ENCODE peak calls at places on chromosomes 1 and 21, in eight cellular contexts. E is brain microvascular endothelial cell; S is ovary; U is psoas muscle; W is Jurkat, Clone E6-1; X is CD8-positive, alpha-beta memory T cell; C is breast epithelium; D is foreskin fibroblast. Y is an unnamed sample.

GRCh38 chr1:35642472-35642955 is 1.2 kb upstream of the PSMB2 start:
- DNase-seq in D (peak), W (no peak), U (no peak), S (peak), X (no peak), C (no peak), E (peak), Y (no peak)

GRCh38 chr1:21284206-21285137 is 5.8 kb downstream of the ECE1 start:
- DNase-seq in U (no peak), C (no peak), D (no peak), X (no peak), E (no peak), S (no peak), W (no peak), Y (no peak)

GRCh38 chr1:74425669-74426068 is 86.7 kb downstream of the LRRC53 start:
- DNase-seq in E (peak), W (no peak), U (no peak), D (no peak), X (no peak), S (no peak), C (no peak), Y (no peak)

GRCh38 chr1:172999349-172999748 is 51.4 kb downstream of the TNFSF18 start:
- DNase-seq in X (no peak), U (no peak), E (no peak), D (no peak), C (no peak), W (no peak), S (no peak), Y (no peak)

GRCh38 chr1:201941420-201942128 is 4.8 kb downstream of the LMOD1 start:
- DNase-seq in X (no peak), C (no peak), D (no peak), W (no peak), E (no peak), S (peak), U (no peak), Y (peak)

GRCh38 chr1:109115685-109116084 is 1.8 kb downstream of the ELAPOR1 start:
- DNase-seq in X (no peak), D (no peak), C (no peak), S (no peak), W (no peak), E (no peak), U (no peak), Y (no peak)

GRCh38 chr1:22952694-22953391 is 19.8 kb downstream of the LACTBL1 start:
- DNase-seq in X (no peak), D (peak), C (peak), W (no peak), S (no peak), E (no peak), U (no peak), Y (peak)

GRCh38 chr1:1179339-1179982 is 5.8 kb downstream of the TTLL10 start:
- DNase-seq in W (no peak), C (no peak), E (no peak), D (no peak), U (peak), S (peak), X (peak), Y (no peak)

GRCh38 chr1:67142931-67143330 is 8.2 kb upstream of the C1orf141 start:
- DNase-seq in E (no peak), S (no peak), W (no peak), C (no peak), U (no peak), X (no peak), D (no peak), Y (no peak)

GRCh38 chr1:183024352-183025337 is 1.4 kb downstream of the LAMC1 start:
- DNase-seq in W (no peak), E (no peak), U (no peak), S (no peak), C (no peak), X (no peak), D (peak), Y (no peak)

GRCh38 chr1:186566140-186566850 is 105.4 kb upstream of the PDC start:
- DNase-seq in D (no peak), X (no peak), E (peak), S (no peak), C (no peak), W (no peak), U (no peak), Y (no peak)

GRCh38 chr1:31196685-31197084 is 43.0 kb downstream of the NKAIN1 start:
- DNase-seq in E (no peak), S (no peak), U (peak), D (peak), X (no peak), C (no peak), W (no peak), Y (no peak)

GRCh38 chr1:186512698-186513457 is 52.0 kb upstream of the PDC start:
- DNase-seq in X (no peak), U (no peak), E (no peak), D (no peak), S (no peak), W (no peak), C (no peak), Y (no peak)

GRCh38 chr1:24874611-24875225 is 55.4 kb downstream of the RUNX3 start:
- DNase-seq in D (no peak), X (no peak), W (no peak), E (no peak), U (no peak), C (no peak), S (no peak), Y (no peak)

GRCh38 chr1:153752561-153753195 is 22.5 kb upstream of the SLC27A3 start:
- DNase-seq in X (no peak), U (peak), W (no peak), S (peak), D (peak), E (peak), C (no peak), Y (peak)

GRCh38 chr1:11730429-11730861 is 5.5 kb upstream of the AGTRAP start:
- DNase-seq in U (no peak), W (peak), C (no peak), X (no peak), S (no peak), E (no peak), D (peak), Y (no peak)

GRCh38 chr1:182484531-182485257 is 34.7 kb downstream of the RGSL1 start:
- DNase-seq in X (no peak), S (no peak), E (no peak), W (peak), C (no peak), D (no peak), U (no peak), Y (no peak)

GRCh38 chr1:238954865-238955264 is 431.5 kb upstream of the CHRM3 start:
- DNase-seq in W (no peak), S (no peak), X (no peak), U (no peak), C (no peak), D (no peak), E (peak), Y (no peak)

GRCh38 chr1:153490272-153491051 is 30.0 kb upstream of the S100A7 start:
- DNase-seq in U (peak), E (peak), C (no peak), W (peak), D (peak), S (no peak), X (no peak), Y (peak)

GRCh38 chr1:53377438-53377841 is 49.6 kb upstream of the LRP8 start:
- DNase-seq in U (no peak), W (no peak), X (no peak), C (peak), S (peak), E (no peak), D (no peak), Y (no peak)

GRCh38 chr1:230328342-230329015 is 97.7 kb downstream of the PGBD5 start:
- DNase-seq in X (no peak), C (no peak), W (no peak), E (no peak), S (no peak), U (no peak), D (no peak), Y (no peak)

GRCh38 chr1:107870691-107871090 is 94.3 kb downstream of the VAV3 start:
- DNase-seq in S (no peak), C (no peak), E (peak), U (no peak), D (peak), X (no peak), W (no peak), Y (no peak)

GRCh38 chr1:12738934-12739333 is 7.1 kb upstream of the CFAP107 start:
- DNase-seq in W (no peak), U (no peak), C (no peak), D (no peak), S (no peak), E (no peak), X (no peak), Y (no peak)

GRCh38 chr1:187264995-187265602 is 436.4 kb downstream of the PLA2G4A start:
- DNase-seq in S (no peak), X (no peak), W (peak), E (peak), U (no peak), C (no peak), D (peak), Y (peak)

GRCh38 chr1:151327903-151328674 is 873 bp upstream of the PI4KB start:
- DNase-seq in E (no peak), S (peak), C (no peak), D (peak), W (no peak), X (peak), U (peak), Y (no peak)

GRCh38 chr21:39232926-39233325 is 49.7 kb upstream of the PSMG1 start:
- DNase-seq in C (no peak), E (no peak), X (no peak), W (no peak), S (no peak), D (peak), U (no peak), Y (no peak)

GRCh38 chr21:43305336-43305665 is 121.6 kb downstream of the SIK1 start:
- DNase-seq in W (no peak), U (no peak), E (no peak), X (no peak), C (no peak), D (no peak), S (no peak), Y (no peak)

GRCh38 chr21:36499578-36500471 is 19.9 kb upstream of the CLDN14 start:
- DNase-seq in X (no peak), E (peak), U (peak), W (no peak), C (peak), S (no peak), D (no peak), Y (no peak)

GRCh38 chr1:208562021-208562950 is 318.1 kb upstream of the PLXNA2 start:
- DNase-seq in W (no peak), X (no peak), E (no peak), D (no peak), C (no peak), U (no peak), S (no peak), Y (no peak)

GRCh38 chr1:40939320-40940059 is 40.0 kb upstream of the CTPS1 start:
- DNase-seq in W (no peak), X (no peak), E (no peak), C (no peak), U (peak), D (peak), S (peak), Y (no peak)

GRCh38 chr1:60697204-60697994 is 385.0 kb upstream of the NFIA start:
- DNase-seq in S (no peak), U (no peak), D (peak), C (no peak), E (peak), X (no peak), W (no peak), Y (no peak)

GRCh38 chr21:36980280-36981048 is 14.0 kb upstream of the HLCS start:
- DNase-seq in S (peak), W (no peak), C (peak), X (no peak), D (peak), E (no peak), U (peak), Y (peak)

GRCh38 chr1:34762474-34763141 is 3.1 kb downstream of the GJB4 start:
- DNase-seq in D (no peak), W (no peak), U (no peak), X (no peak), S (no peak), E (no peak), C (no peak), Y (no peak)

GRCh38 chr1:111789666-111790316 is 34.1 kb downstream of the DDX20 start:
- DNase-seq in U (no peak), X (no peak), D (peak), E (no peak), S (no peak), W (no peak), C (no peak), Y (no peak)

GRCh38 chr1:30888391-30888790 is 20.2 kb downstream of the SDC3 start:
- DNase-seq in D (peak), C (peak), W (no peak), U (no peak), S (peak), E (peak), X (no peak), Y (peak)

GRCh38 chr1:39896909-39897685 is 4.6 kb downstream of the MYCL start:
- DNase-seq in E (peak), S (no peak), C (no peak), D (peak), U (no peak), X (no peak), W (no peak), Y (no peak)

GRCh38 chr1:28926629-28927441 is 12.5 kb downstream of the EPB41 start:
- DNase-seq in X (no peak), C (no peak), E (no peak), U (no peak), D (no peak), S (no peak), W (peak), Y (no peak)

GRCh38 chr1:230824571-230825060 is 43.7 kb downstream of the C1orf198 start:
- DNase-seq in S (no peak), W (no peak), E (no peak), D (peak), X (no peak), U (no peak), C (no peak), Y (no peak)

GRCh38 chr1:117092594-117092993 is 29.0 kb downstream of the TRIM45 start:
- DNase-seq in S (no peak), C (no peak), D (no peak), X (no peak), E (no peak), U (no peak), W (no peak), Y (no peak)

DNA sequence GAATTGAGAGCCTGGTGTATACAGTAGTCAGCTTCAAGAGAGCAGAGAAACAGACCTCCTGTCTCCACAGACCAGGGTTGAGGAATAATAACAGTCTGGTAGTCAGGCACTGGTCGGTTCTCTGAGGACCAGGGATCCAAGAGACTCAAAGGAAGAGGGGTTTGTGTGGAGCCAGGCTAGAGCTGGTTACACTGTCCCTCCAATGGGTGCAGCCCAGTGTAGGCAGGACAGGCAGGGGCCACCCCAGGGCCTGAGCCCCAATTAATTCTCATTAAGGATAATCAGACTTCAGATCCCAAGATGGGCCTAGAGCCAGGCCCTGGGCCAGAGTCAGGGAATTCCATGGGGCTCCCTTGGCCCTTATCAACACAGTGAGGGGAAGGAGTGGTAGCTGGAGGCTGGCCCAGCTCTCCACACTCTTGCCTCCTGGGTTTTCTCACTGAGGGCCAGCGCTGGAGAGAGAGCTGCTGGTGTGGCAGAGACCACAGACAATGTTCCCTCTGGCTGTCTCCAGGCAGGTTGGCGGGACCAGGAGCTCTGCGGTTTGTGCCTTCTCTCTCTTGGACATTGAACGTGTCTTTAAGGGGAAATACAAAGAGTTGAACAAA is 9.1 kb downstream of the SEMA4A start:
- DNase-seq in C (no peak), U (no peak), X (no peak), S (peak), W (no peak), D (no peak), E (no peak), Y (no peak)
- H3K4me3 ChIP-seq in C (no peak), U (no peak), X (no peak), S (no peak), W (no peak), D (no peak), E (no peak), Y (no peak)

DNA sequence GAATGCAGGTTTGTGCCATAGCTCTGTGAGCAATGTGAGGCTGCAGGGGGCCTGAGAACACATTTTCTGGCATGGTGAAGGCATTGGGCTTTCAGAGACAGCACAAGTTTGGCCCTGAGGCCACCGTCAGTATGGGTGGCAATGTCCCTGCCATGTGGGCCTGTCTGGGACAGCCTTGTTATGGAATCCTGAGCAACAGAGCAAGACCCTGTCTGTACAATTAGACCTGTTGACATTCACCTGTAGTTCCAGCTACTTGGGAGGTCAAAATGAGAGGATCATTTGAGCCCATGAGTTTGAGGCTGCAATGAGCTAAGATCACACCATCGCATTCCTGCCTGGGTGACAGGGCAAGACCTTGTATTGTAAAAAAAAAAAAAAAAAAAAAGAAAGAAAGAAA is 35.6 kb downstream of the PRDM15 start:
- DNase-seq in D (no peak), X (no peak), E (no peak), W (no peak), U (no peak), C (no peak), S (no peak), Y (no peak)
- H3K4me3 ChIP-seq in D (no peak), X (no peak), E (no peak), W (no peak), U (no peak), C (no peak), S (no peak), Y (no peak)

DNA sequence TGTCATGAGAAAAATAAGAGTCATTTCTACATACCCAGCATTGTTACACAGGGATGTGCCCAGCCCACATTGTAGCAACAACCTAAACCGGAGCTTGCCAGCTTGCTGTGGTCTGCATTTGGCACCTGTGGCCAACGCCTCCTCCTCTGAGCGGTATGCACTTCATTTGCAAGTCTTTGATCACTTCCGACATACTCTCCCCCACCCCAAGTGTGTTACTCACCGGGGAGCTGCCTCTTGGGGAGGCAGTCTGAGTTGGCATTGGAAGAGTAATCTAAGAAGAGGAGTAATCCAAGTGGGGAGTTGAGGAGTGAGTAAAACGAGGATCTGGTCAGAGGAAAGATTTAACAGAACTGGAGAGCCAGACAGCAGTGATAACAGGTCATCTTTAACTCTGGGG is 3.8 kb downstream of the BCL9 start:
- DNase-seq in X (peak), W (peak), D (peak), E (peak), U (peak), S (no peak), C (no peak), Y (no peak)
- H3K4me3 ChIP-seq in X (no peak), W (peak), D (no peak), E (no peak), U (peak), S (no peak), C (no peak), Y (no peak)

GRCh38 chr1:195745170-195746009 is 862.9 kb downstream of the KCNT2 start:
- DNase-seq in S (no peak), U (no peak), E (no peak), C (no peak), D (no peak), X (no peak), W (no peak), Y (no peak)
- H3K4me3 ChIP-seq in S (no peak), U (no peak), E (no peak), C (no peak), D (no peak), X (no peak), W (no peak), Y (no peak)

GRCh38 chr1:154998201-154998780 is 4.3 kb upstream of the ZBTB7B start:
- DNase-seq in W (no peak), X (no peak), U (no peak), D (no peak), S (no peak), C (no peak), E (no peak), Y (no peak)
- H3K4me3 ChIP-seq in W (no peak), X (no peak), U (no peak), D (no peak), S (no peak), C (no peak), E (no peak), Y (no peak)

GRCh38 chr1:224739303-224739996 is 123.3 kb downstream of the CNIH3 start:
- DNase-seq in S (no peak), C (no peak), E (no peak), U (no peak), D (no peak), X (no peak), W (no peak), Y (no peak)

GRCh38 chr1:224739997-224740687 is 124.0 kb downstream of the CNIH3 start:
- DNase-seq in U (no peak), S (no peak), E (no peak), D (no peak), X (no peak), W (no peak), C (no peak), Y (no peak)

GRCh38 chr1:224736619-224737352 is 120.7 kb downstream of the CNIH3 start:
- DNase-seq in W (no peak), D (peak), S (no peak), X (no peak), C (no peak), U (peak), E (peak), Y (peak)

GRCh38 chr1:224735159-224735558 is 119.0 kb downstream of the CNIH3 start:
- DNase-seq in W (peak), U (no peak), C (no peak), E (no peak), S (no peak), D (no peak), X (no peak), Y (no peak)

GRCh38 chr1:224737353-224737727 is 121.2 kb downstream of the CNIH3 start:
- DNase-seq in W (no peak), U (no peak), X (no peak), S (no peak), D (no peak), E (no peak), C (no peak), Y (no peak)
- H3K4me3 ChIP-seq in W (no peak), U (no peak), X (no peak), S (no peak), D (no peak), E (no peak), C (peak), Y (no peak)

DNA sequence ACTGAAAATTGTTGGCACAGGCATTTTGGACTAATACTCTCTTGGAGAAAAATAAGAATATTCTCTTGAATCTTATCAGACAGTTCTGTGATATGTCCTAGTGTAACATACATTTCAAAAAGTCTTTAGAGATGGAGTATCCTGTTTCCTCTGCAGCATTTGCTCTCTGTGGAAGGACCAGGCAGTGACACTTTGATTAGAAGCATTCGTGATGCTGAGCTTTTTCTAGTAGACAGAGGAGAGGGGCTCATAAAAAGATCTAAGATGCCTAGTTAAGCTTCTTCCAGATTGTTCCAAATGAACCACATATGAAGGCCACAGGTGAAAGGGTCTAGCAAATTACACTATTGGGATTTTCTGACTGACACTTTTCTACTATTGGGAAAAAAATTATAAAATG is 120.3 kb downstream of the C1orf21 start:
- DNase-seq in S (no peak), W (no peak), D (no peak), C (no peak), X (no peak), U (no peak), E (no peak), Y (no peak)
- H3K4me3 ChIP-seq in S (no peak), W (no peak), D (no peak), C (no peak), X (no peak), U (peak), E (no peak), Y (no peak)

GRCh38 chr1:8625981-8626898 is 191.2 kb downstream of the RERE start:
- DNase-seq in D (peak), S (no peak), W (no peak), X (no peak), E (peak), U (no peak), C (no peak), Y (no peak)
- H3K4me3 ChIP-seq in D (no peak), S (no peak), W (no peak), X (no peak), E (no peak), U (no peak), C (no peak), Y (no peak)

Y was measured in testis.